ENCODE peak calls at places on chromosome 19, in seven cellular contexts. F is cardiac fibroblast; H is activated T-cell treated with anti-CD3 and anti-CD28 coated beads, Interleukin-2, amount 50 U/mL, for 72 hours; I is astrocyte of the spinal cord; T is NCI-H1694; Z is cerebellum; K is HTR-8/SVneo. B is an unnamed sample.

GRCh38 chr19:41792513-41793413 is 3.6 kb upstream of the CEACAM3 start:
- DNase-seq in Z (no peak), K (peak; percentile 54), F (peak; percentile 64), H (peak; percentile 69), I (peak; percentile 36), T (no peak), B (no peak)

GRCh38 chr19:45091031-45091918 is 1.7 kb upstream of the PPP1R37 start:
- DNase-seq in H (peak; percentile 98), T (no peak), K (peak; percentile 96), F (peak; percentile 100), Z (peak; percentile 99), I (peak; percentile 99), B (peak; percentile 98)

GRCh38 chr19:661427-662196 is 1.4 kb downstream of the RNF126 start:
- DNase-seq in H (peak; percentile 60), I (no peak), Z (no peak), F (peak; percentile 29), T (no peak), K (no peak), B (no peak)

GRCh38 chr19:5103812-5104410 is 135.0 kb downstream of the KDM4B start:
- DNase-seq in Z (no peak), F (no peak), I (no peak), K (no peak), H (no peak), T (peak; percentile 17), B (peak; percentile 72)

GRCh38 chr19:12806242-12807131 is at the start of gene RNASEH2A:
- DNase-seq in F (peak; percentile 92), I (peak; percentile 92), K (peak; percentile 95), H (peak; percentile 93), T (peak; percentile 55), Z (peak; percentile 97), B (peak; percentile 98)

GRCh38 chr19:6516018-6516658 is 14.0 kb upstream of the TUBB4A start:
- DNase-seq in T (no peak), F (peak; percentile 90), H (peak; percentile 78), K (peak; percentile 94), I (peak; percentile 84), Z (peak; percentile 98), B (peak; percentile 64)

GRCh38 chr19:38679839-38680238 is 32.4 kb downstream of the ACTN4 start:
- DNase-seq in K (no peak), T (no peak), I (no peak), H (no peak), F (peak; percentile 51), Z (no peak), B (no peak)

GRCh38 chr19:12997225-12997966 is 2.1 kb downstream of the NFIX start:
- DNase-seq in K (no peak), T (no peak), Z (no peak), F (no peak), H (no peak), I (no peak), B (no peak)

GRCh38 chr19:13861392-13861713 is 15.6 kb upstream of the NANOS3 start:
- DNase-seq in H (peak; percentile 43), K (no peak), I (no peak), T (no peak), Z (no peak), F (peak; percentile 33), B (no peak)

GRCh38 chr19:34523408-34523807 is 41.9 kb downstream of the WTIP start:
- DNase-seq in I (no peak), K (no peak), F (no peak), T (no peak), H (no peak), Z (no peak), B (no peak)

GRCh38 chr19:45195764-45196163 is 17.2 kb downstream of the BLOC1S3 start:
- DNase-seq in F (no peak), I (no peak), Z (no peak), T (no peak), K (no peak), H (no peak), B (peak; percentile 75)

GRCh38 chr19:38506723-38507550 is 73.4 kb downstream of the RYR1 start:
- DNase-seq in Z (peak; percentile 92), T (no peak), I (peak; percentile 56), F (peak; percentile 60), K (peak; percentile 65), H (peak; percentile 94), B (peak; percentile 79)

GRCh38 chr19:28694812-28695211 is 518.1 kb downstream of the UQCRFS1 start:
- DNase-seq in Z (no peak), H (no peak), F (no peak), I (no peak), K (no peak), T (no peak), B (no peak)

GRCh38 chr19:676343-677105 is at the start of gene FSTL3:
- DNase-seq in I (peak; percentile 24), F (peak; percentile 43), T (no peak), H (no peak), K (no peak), Z (no peak), B (no peak)

GRCh38 chr19:30703645-30704044 is 331.5 kb downstream of the ZNF536 start:
- DNase-seq in F (no peak), T (no peak), H (no peak), K (no peak), Z (no peak), I (no peak), B (no peak)

GRCh38 chr19:51150627-51151026 is 8.5 kb downstream of the SIGLEC7 start:
- DNase-seq in F (no peak), H (no peak), K (no peak), I (no peak), Z (no peak), T (no peak), B (no peak)

GRCh38 chr19:34932494-34932893 is 5.8 kb downstream of the ZNF30 start:
- DNase-seq in Z (no peak), F (no peak), H (no peak), T (no peak), I (no peak), K (no peak), B (no peak)

GRCh38 chr19:15280915-15281683 is 48.9 kb upstream of the EPHX3 start:
- DNase-seq in H (no peak), Z (peak; percentile 83), K (no peak), T (peak; percentile 81), F (peak; percentile 86), I (peak; percentile 86), B (peak; percentile 92)

GRCh38 chr19:3556423-3556977 is 886 bp downstream of the MFSD12 start:
- DNase-seq in K (no peak), Z (no peak), F (no peak), T (no peak), H (no peak), I (no peak), B (no peak)

GRCh38 chr19:52211203-52211602 is 21.4 kb downstream of the PPP2R1A start:
- DNase-seq in H (no peak), T (no peak), Z (no peak), F (no peak), I (no peak), K (no peak), B (no peak)

GRCh38 chr19:38544569-38545315 is 73.0 kb downstream of the MAP4K1 start:
- DNase-seq in I (no peak), K (no peak), H (no peak), F (peak; percentile 23), Z (no peak), T (no peak), B (peak; percentile 61)

GRCh38 chr19:39032164-39032918 is at the start of gene FBXO27:
- DNase-seq in H (peak; percentile 1), Z (peak; percentile 85), K (no peak), T (no peak), F (peak; percentile 5), I (no peak), B (peak; percentile 59)

GRCh38 chr19:1857648-1858326 is 5.6 kb downstream of the KLF16 start:
- DNase-seq in K (no peak), H (no peak), I (no peak), Z (no peak), F (no peak), T (no peak), B (peak; percentile 65)

GRCh38 chr19:4859697-4860096 is 7.8 kb downstream of the PLIN3 start:
- DNase-seq in T (no peak), I (no peak), K (no peak), H (no peak), Z (no peak), F (no peak), B (no peak)

GRCh38 chr19:23784274-23784673 is 25.6 kb upstream of the ZNF681 start:
- DNase-seq in K (no peak), T (no peak), Z (no peak), I (no peak), H (no peak), F (no peak), B (no peak)

GRCh38 chr19:13887529-13887928 is 10.6 kb downstream of the NANOS3 start:
- DNase-seq in K (no peak), F (peak; percentile 53), H (no peak), Z (no peak), T (no peak), I (no peak), B (no peak)

GRCh38 chr19:9857920-9858746 is 23.0 kb downstream of the PIN1 start:
- DNase-seq in F (peak; percentile 7), K (no peak), T (no peak), I (no peak), Z (no peak), H (no peak), B (no peak)

GRCh38 chr19:42422576-42423461 is 4.4 kb downstream of the LIPE start:
- DNase-seq in F (no peak), K (peak; percentile 42), H (peak; percentile 70), Z (peak; percentile 65), I (no peak), T (no peak), B (peak; percentile 27)

GRCh38 chr19:5358173-5358800 is 17.7 kb upstream of the PTPRS start:
- DNase-seq in T (no peak), Z (no peak), K (no peak), F (peak; percentile 20), I (no peak), H (no peak), B (no peak)

GRCh38 chr19:35354898-35355297 is 3.4 kb upstream of the FFAR3 start:
- DNase-seq in K (no peak), I (no peak), Z (no peak), F (no peak), T (no peak), H (no peak), B (no peak)

GRCh38 chr19:43664008-43664407 is 6.0 kb downstream of the PLAUR start:
- DNase-seq in T (no peak), H (peak; percentile 7), I (no peak), K (no peak), F (no peak), Z (no peak), B (no peak)

GRCh38 chr19:47377208-47377701 is 28.1 kb downstream of the DHX34 start:
- DNase-seq in I (no peak), Z (peak; percentile 82), T (peak; percentile 66), F (no peak), K (no peak), H (no peak), B (no peak)

GRCh38 chr19:4154571-4155312 is 1.3 kb downstream of the CREB3L3 start:
- DNase-seq in F (no peak), H (no peak), T (no peak), I (no peak), K (no peak), Z (no peak), B (no peak)

GRCh38 chr19:4503224-4504170 is 14.8 kb downstream of the PLIN4 start:
- DNase-seq in F (no peak), K (no peak), H (no peak), T (no peak), Z (no peak), I (no peak), B (peak; percentile 69)

GRCh38 chr19:13996928-13997636 is 9.0 kb downstream of the RFX1 start:
- DNase-seq in T (no peak), Z (peak; percentile 76), H (no peak), K (no peak), I (no peak), F (no peak), B (no peak)

GRCh38 chr19:33394006-33394722 is 20.7 kb downstream of the CEBPG start:
- DNase-seq in H (no peak), Z (no peak), K (peak; percentile 41), F (peak; percentile 82), I (peak; percentile 63), T (no peak), B (no peak)

GRCh38 chr19:40348961-40349507 is 539 bp downstream of the PLD3 start:
- DNase-seq in I (peak; percentile 54), K (no peak), F (peak; percentile 79), Z (peak; percentile 82), H (peak; percentile 13), T (peak; percentile 27), B (peak; percentile 53)

GRCh38 chr19:2575734-2576481 is 100.0 kb downstream of the GADD45B start:
- DNase-seq in F (peak; percentile 97), Z (no peak), H (no peak), T (no peak), K (no peak), I (peak; percentile 89), B (peak; percentile 66)